ENCODE peak calls at places on chromosomes 4 and X, in five cellular contexts. O is NCI-H1105 treated with DMSO at 0.1 percent for 48 hours, J is coronary artery, U is mesothelial cell of epicardium, V is COR-L47. C is an unnamed sample.

GRCh38 chrX:133068461-133068860 is 28.4 kb downstream of the USP26 start:
- DNase-seq in U (no peak), V (no peak), J (no peak), O (no peak), C (no peak)

GRCh38 chr4:15964159-15964558 is 1.2 kb upstream of the FGFBP2 start:
- DNase-seq in J (no peak), V (no peak), O (no peak), U (no peak), C (no peak)

GRCh38 chrX:70219938-70220764 is 14.3 kb upstream of the AWAT1 start:
- DNase-seq in J (no peak), U (no peak), O (no peak), V (peak), C (no peak)

GRCh38 chr4:83257811-83258210 is 26.8 kb downstream of the COQ2 start:
- DNase-seq in O (no peak), V (no peak), J (no peak), U (no peak), C (no peak)

GRCh38 chr4:71568131-71568530 is 215.7 kb downstream of the GC start:
- DNase-seq in O (no peak), U (no peak), J (no peak), V (no peak), C (no peak)

GRCh38 chr4:185840201-185840600 is 28.2 kb upstream of the SORBS2 start:
- DNase-seq in V (no peak), U (no peak), O (no peak), J (no peak), C (no peak)

GRCh38 chrX:103741879-103742278 is 31.2 kb downstream of the TMEM31 start:
- DNase-seq in O (no peak), U (no peak), V (no peak), J (no peak), C (no peak)

GRCh38 chr4:129064717-129065116 is 28.6 kb downstream of the SCLT1 start:
- DNase-seq in U (no peak), V (no peak), J (no peak), O (no peak), C (no peak)

GRCh38 chrX:71367396-71367795 is 1.2 kb downstream of the TAF1 start:
- DNase-seq in U (no peak), J (no peak), O (no peak), V (no peak), C (no peak)

GRCh38 chrX:23890933-23891332 is 16.8 kb downstream of the APOO start:
- DNase-seq in V (no peak), J (no peak), O (no peak), U (no peak), C (no peak)

GRCh38 chrX:152821145-152821765 is 9.3 kb downstream of the CETN2 start:
- DNase-seq in J (no peak), O (peak), V (peak), U (no peak), C (no peak)

GRCh38 chrX:13059676-13060499 is 15.5 kb upstream of the FAM9C start:
- DNase-seq in U (no peak), V (no peak), J (no peak), O (no peak), C (no peak)

GRCh38 chrX:11351375-11352295 is 58.4 kb downstream of the AMELX start:
- DNase-seq in U (no peak), V (no peak), O (no peak), J (peak), C (no peak)

GRCh38 chrX:8689473-8689872 is 42.5 kb downstream of the ANOS1 start:
- DNase-seq in J (no peak), O (no peak), V (no peak), U (no peak), C (no peak)

GRCh38 chrX:43707812-43708548 is 51.9 kb downstream of the MAOA start:
- DNase-seq in O (no peak), J (no peak), V (no peak), U (no peak), C (no peak)

GRCh38 chr4:173253561-173253960 is 80.6 kb downstream of the HMGB2 start:
- DNase-seq in U (no peak), O (no peak), V (no peak), J (no peak), C (no peak)

GRCh38 chr4:179097741-179098140 is 1655.5 kb upstream of the AGA start:
- DNase-seq in O (no peak), U (peak), V (no peak), J (no peak), C (peak)

GRCh38 chrX:15194136-15194535 is 75.7 kb downstream of the ASB9 start:
- DNase-seq in V (no peak), O (no peak), U (no peak), J (no peak), C (no peak)

GRCh38 chr4:78057600-78058560 is 757 bp downstream of the FRAS1 start:
- DNase-seq in O (peak), J (peak), U (peak), V (peak), C (no peak)

GRCh38 chrX:3166670-3167455 is 125.6 kb downstream of the ARSF start:
- DNase-seq in U (no peak), O (no peak), V (no peak), J (no peak), C (no peak)

GRCh38 chr4:169270156-169270809 is 473 bp downstream of the SH3RF1 start:
- DNase-seq in J (peak), O (peak), U (peak), V (peak), C (no peak)

GRCh38 chr4:139878050-139878449 is 212.4 kb downstream of the MGST2 start:
- DNase-seq in J (no peak), O (no peak), V (no peak), U (no peak), C (no peak)

GRCh38 chr4:98516441-98517323 is 141.7 kb downstream of the TSPAN5 start:
- DNase-seq in U (no peak), J (no peak), O (no peak), V (no peak), C (no peak)

GRCh38 chr4:99808260-99808857 is 8.3 kb upstream of the DAPP1 start:
- DNase-seq in U (peak), J (no peak), O (peak), V (peak), C (peak)

GRCh38 chr4:139514382-139515059 is 41.5 kb downstream of the SETD7 start:
- DNase-seq in U (no peak), J (no peak), V (no peak), O (no peak), C (no peak)

GRCh38 chr4:105894570-105895323 is 524 bp upstream of the NPNT start:
- DNase-seq in O (peak), U (no peak), V (peak), J (peak), C (no peak)

GRCh38 chr4:5206391-5206790 is 155.1 kb downstream of the STK32B start:
- DNase-seq in V (no peak), U (no peak), O (no peak), J (no peak), C (no peak)

GRCh38 chr4:76867377-76867776 is 30.6 kb downstream of the SOWAHB start:
- DNase-seq in U (no peak), O (no peak), V (no peak), J (no peak), C (no peak)

GRCh38 chr4:8344387-8344786 is 74.8 kb downstream of the HTRA3 start:
- DNase-seq in J (no peak), O (no peak), V (no peak), U (no peak), C (no peak)

GRCh38 chr4:135249006-135249405 is 1047.4 kb upstream of the PABPC4L start:
- DNase-seq in O (no peak), V (no peak), U (no peak), J (no peak), C (no peak)

GRCh38 chrX:25028726-25029125 is 13.0 kb upstream of the ARX start:
- DNase-seq in J (no peak), O (no peak), U (no peak), V (no peak), C (no peak)

GRCh38 chrX:24266996-24267395 is 46.9 kb downstream of the SUPT20HL2 start:
- DNase-seq in U (no peak), J (no peak), O (no peak), V (no peak), C (no peak)

GRCh38 chr4:7066493-7066892 is 1.4 kb downstream of the GRPEL1 start:
- DNase-seq in U (no peak), V (no peak), O (no peak), J (no peak), C (no peak)

GRCh38 chrX:40003071-40003981 is 94.4 kb downstream of the BCOR start:
- DNase-seq in O (no peak), V (no peak), U (no peak), J (no peak), C (no peak)

GRCh38 chr4:86895692-86896488 is 3.7 kb upstream of the C4orf36 start:
- DNase-seq in V (peak), U (no peak), J (no peak), O (peak), C (no peak)

GRCh38 chr4:78784255-78784654 is 8.1 kb downstream of the BMP2K start:
- DNase-seq in O (peak), V (no peak), J (no peak), U (no peak), C (no peak)

GRCh38 chr4:84493092-84493850 is 5.8 kb downstream of the NKX6-1 start:
- DNase-seq in J (no peak), V (no peak), U (peak), O (no peak), C (no peak)

C was measured in iPS DF 6.9.